ENCODE peak calls at places on chromosomes 3 and 15, in ten cellular contexts. One of them, this sample, is unnamed.

GRCh38 chr3:19543212-19543841 is 390.7 kb downstream of the EFHB start:
- DNase-seq in cardiac fibroblast: peak
- DNase-seq in BJ: no peak
- DNase-seq in B cell: no peak
- DNase-seq in SK-N-SH: peak
- DNase-seq in retina: peak
- DNase-seq in cardiac septum: no peak
- DNase-seq in left ventricle myocardium inferior: no peak
- DNase-seq in lower leg skin: no peak
- DNase-seq in caudate nucleus: no peak
- DNase-seq in this sample: no peak

GRCh38 chr15:75655911-75656310 is 8.2 kb downstream of the SNX33 start:
- DNase-seq in cardiac fibroblast: no peak
- DNase-seq in BJ: no peak
- DNase-seq in B cell: no peak
- DNase-seq in SK-N-SH: no peak
- DNase-seq in retina: no peak
- DNase-seq in cardiac septum: no peak
- DNase-seq in left ventricle myocardium inferior: no peak
- DNase-seq in lower leg skin: no peak
- DNase-seq in caudate nucleus: no peak
- DNase-seq in this sample: no peak

GRCh38 chr3:181738551-181738950 is 26.8 kb downstream of the SOX2 start:
- DNase-seq in cardiac fibroblast: no peak
- DNase-seq in BJ: no peak
- DNase-seq in B cell: no peak
- DNase-seq in SK-N-SH: no peak
- DNase-seq in retina: no peak
- DNase-seq in cardiac septum: no peak
- DNase-seq in left ventricle myocardium inferior: no peak
- DNase-seq in lower leg skin: no peak
- DNase-seq in caudate nucleus: no peak
- DNase-seq in this sample: no peak

GRCh38 chr15:38243278-38243677 is 9.4 kb upstream of the SPRED1 start:
- DNase-seq in cardiac fibroblast: no peak
- DNase-seq in BJ: no peak
- DNase-seq in B cell: no peak
- DNase-seq in SK-N-SH: no peak
- DNase-seq in retina: no peak
- DNase-seq in cardiac septum: no peak
- DNase-seq in left ventricle myocardium inferior: no peak
- DNase-seq in lower leg skin: no peak
- DNase-seq in caudate nucleus: no peak
- DNase-seq in this sample: no peak

GRCh38 chr15:40313531-40314398 is 6.0 kb upstream of the PLCB2 start:
- DNase-seq in cardiac fibroblast: no peak
- DNase-seq in BJ: no peak
- DNase-seq in B cell: no peak
- DNase-seq in SK-N-SH: no peak
- DNase-seq in retina: no peak
- DNase-seq in cardiac septum: no peak
- DNase-seq in left ventricle myocardium inferior: no peak
- DNase-seq in lower leg skin: peak
- DNase-seq in caudate nucleus: no peak
- DNase-seq in this sample: no peak

GRCh38 chr15:69138963-69139362 is 21.5 kb upstream of the GLCE start:
- DNase-seq in cardiac fibroblast: no peak
- DNase-seq in BJ: no peak
- DNase-seq in B cell: no peak
- DNase-seq in SK-N-SH: no peak
- DNase-seq in retina: no peak
- DNase-seq in cardiac septum: no peak
- DNase-seq in left ventricle myocardium inferior: no peak
- DNase-seq in lower leg skin: no peak
- DNase-seq in caudate nucleus: no peak
- DNase-seq in this sample: no peak

GRCh38 chr3:45693941-45694521 is 4.8 kb downstream of the SACM1L start:
- DNase-seq in cardiac fibroblast: no peak
- DNase-seq in BJ: no peak
- DNase-seq in B cell: no peak
- DNase-seq in SK-N-SH: peak
- DNase-seq in retina: no peak
- DNase-seq in cardiac septum: no peak
- DNase-seq in left ventricle myocardium inferior: no peak
- DNase-seq in lower leg skin: no peak
- DNase-seq in caudate nucleus: no peak
- DNase-seq in this sample: no peak

GRCh38 chr3:140834266-140835037 is 107.2 kb upstream of the SLC25A36 start:
- DNase-seq in cardiac fibroblast: no peak
- DNase-seq in BJ: no peak
- DNase-seq in B cell: no peak
- DNase-seq in SK-N-SH: no peak
- DNase-seq in retina: no peak
- DNase-seq in cardiac septum: no peak
- DNase-seq in left ventricle myocardium inferior: no peak
- DNase-seq in lower leg skin: no peak
- DNase-seq in caudate nucleus: no peak
- DNase-seq in this sample: no peak

GRCh38 chr15:85035980-85036379 is 54.3 kb downstream of the PDE8A start:
- DNase-seq in cardiac fibroblast: no peak
- DNase-seq in BJ: no peak
- DNase-seq in B cell: no peak
- DNase-seq in SK-N-SH: no peak
- DNase-seq in retina: no peak
- DNase-seq in cardiac septum: no peak
- DNase-seq in left ventricle myocardium inferior: no peak
- DNase-seq in lower leg skin: no peak
- DNase-seq in caudate nucleus: no peak
- DNase-seq in this sample: no peak

GRCh38 chr15:92603743-92604470 is 51.7 kb downstream of the FAM174B start:
- DNase-seq in cardiac fibroblast: peak
- DNase-seq in BJ: no peak
- DNase-seq in B cell: no peak
- DNase-seq in SK-N-SH: no peak
- DNase-seq in retina: no peak
- DNase-seq in cardiac septum: no peak
- DNase-seq in left ventricle myocardium inferior: no peak
- DNase-seq in lower leg skin: no peak
- DNase-seq in caudate nucleus: no peak
- DNase-seq in this sample: no peak

GRCh38 chr3:192727032-192727847 is at the start of gene FGF12:
- DNase-seq in cardiac fibroblast: peak
- DNase-seq in BJ: no peak
- DNase-seq in B cell: no peak
- DNase-seq in SK-N-SH: peak
- DNase-seq in retina: peak
- DNase-seq in cardiac septum: peak
- DNase-seq in left ventricle myocardium inferior: peak
- DNase-seq in lower leg skin: no peak
- DNase-seq in caudate nucleus: peak
- DNase-seq in this sample: no peak

GRCh38 chr3:174596447-174596982 is 262.6 kb upstream of the NAALADL2 start:
- DNase-seq in cardiac fibroblast: no peak
- DNase-seq in BJ: no peak
- DNase-seq in B cell: no peak
- DNase-seq in SK-N-SH: no peak
- DNase-seq in retina: no peak
- DNase-seq in cardiac septum: no peak
- DNase-seq in left ventricle myocardium inferior: no peak
- DNase-seq in lower leg skin: no peak
- DNase-seq in caudate nucleus: no peak
- DNase-seq in this sample: no peak

GRCh38 chr3:41241159-41241558 is 41.9 kb downstream of the CTNNB1 start:
- DNase-seq in cardiac fibroblast: no peak
- DNase-seq in BJ: no peak
- DNase-seq in B cell: no peak
- DNase-seq in SK-N-SH: no peak
- DNase-seq in retina: no peak
- DNase-seq in cardiac septum: no peak
- DNase-seq in left ventricle myocardium inferior: no peak
- DNase-seq in lower leg skin: no peak
- DNase-seq in caudate nucleus: no peak
- DNase-seq in this sample: no peak

GRCh38 chr3:77247063-77247462 is 207.2 kb downstream of the ROBO2 start:
- DNase-seq in cardiac fibroblast: no peak
- DNase-seq in BJ: no peak
- DNase-seq in B cell: no peak
- DNase-seq in SK-N-SH: no peak
- DNase-seq in retina: no peak
- DNase-seq in cardiac septum: no peak
- DNase-seq in left ventricle myocardium inferior: no peak
- DNase-seq in lower leg skin: no peak
- DNase-seq in caudate nucleus: no peak
- DNase-seq in this sample: no peak

GRCh38 chr3:34012102-34012461 is 213.7 kb downstream of the PDCD6IP start:
- DNase-seq in cardiac fibroblast: peak
- DNase-seq in BJ: peak
- DNase-seq in B cell: no peak
- DNase-seq in SK-N-SH: peak
- DNase-seq in retina: no peak
- DNase-seq in cardiac septum: no peak
- DNase-seq in left ventricle myocardium inferior: no peak
- DNase-seq in lower leg skin: no peak
- DNase-seq in caudate nucleus: no peak
- DNase-seq in this sample: peak

GRCh38 chr15:59687831-59688230 is 1.3 kb downstream of the BNIP2 start:
- DNase-seq in cardiac fibroblast: peak
- DNase-seq in BJ: no peak
- DNase-seq in B cell: peak
- DNase-seq in SK-N-SH: peak
- DNase-seq in retina: no peak
- DNase-seq in cardiac septum: no peak
- DNase-seq in left ventricle myocardium inferior: no peak
- DNase-seq in lower leg skin: no peak
- DNase-seq in caudate nucleus: no peak
- DNase-seq in this sample: no peak

GRCh38 chr15:94234300-94234699 is 2.9 kb downstream of the MCTP2 start:
- DNase-seq in cardiac fibroblast: peak
- DNase-seq in BJ: no peak
- DNase-seq in B cell: no peak
- DNase-seq in SK-N-SH: no peak
- DNase-seq in retina: no peak
- DNase-seq in cardiac septum: no peak
- DNase-seq in left ventricle myocardium inferior: no peak
- DNase-seq in lower leg skin: no peak
- DNase-seq in caudate nucleus: no peak
- DNase-seq in this sample: no peak

GRCh38 chr15:33453761-33454160 is 143.0 kb downstream of the RYR3 start:
- DNase-seq in cardiac fibroblast: no peak
- DNase-seq in BJ: no peak
- DNase-seq in B cell: no peak
- DNase-seq in SK-N-SH: no peak
- DNase-seq in retina: no peak
- DNase-seq in cardiac septum: no peak
- DNase-seq in left ventricle myocardium inferior: no peak
- DNase-seq in lower leg skin: no peak
- DNase-seq in caudate nucleus: no peak
- DNase-seq in this sample: no peak

GRCh38 chr3:169497567-169498257 is 165.8 kb downstream of the MECOM start:
- DNase-seq in cardiac fibroblast: peak
- DNase-seq in BJ: peak
- DNase-seq in B cell: no peak
- DNase-seq in SK-N-SH: no peak
- DNase-seq in retina: no peak
- DNase-seq in cardiac septum: no peak
- DNase-seq in left ventricle myocardium inferior: no peak
- DNase-seq in lower leg skin: no peak
- DNase-seq in caudate nucleus: no peak
- DNase-seq in this sample: no peak

GRCh38 chr15:80404719-80405553 is 754 bp downstream of the ARNT2 start:
- DNase-seq in cardiac fibroblast: no peak
- DNase-seq in BJ: no peak
- DNase-seq in B cell: no peak
- DNase-seq in SK-N-SH: peak
- DNase-seq in retina: peak
- DNase-seq in cardiac septum: no peak
- DNase-seq in left ventricle myocardium inferior: no peak
- DNase-seq in lower leg skin: no peak
- DNase-seq in caudate nucleus: peak
- DNase-seq in this sample: no peak

GRCh38 chr15:69463182-69463756 is 10.7 kb downstream of the RPLP1 start:
- DNase-seq in cardiac fibroblast: no peak
- DNase-seq in BJ: no peak
- DNase-seq in B cell: no peak
- DNase-seq in SK-N-SH: no peak
- DNase-seq in retina: no peak
- DNase-seq in cardiac septum: no peak
- DNase-seq in left ventricle myocardium inferior: no peak
- DNase-seq in lower leg skin: no peak
- DNase-seq in caudate nucleus: no peak
- DNase-seq in this sample: no peak

GRCh38 chr3:58369876-58370275 is 37.2 kb downstream of the PXK start:
- DNase-seq in cardiac fibroblast: no peak
- DNase-seq in BJ: no peak
- DNase-seq in B cell: no peak
- DNase-seq in SK-N-SH: no peak
- DNase-seq in retina: no peak
- DNase-seq in cardiac septum: no peak
- DNase-seq in left ventricle myocardium inferior: no peak
- DNase-seq in lower leg skin: no peak
- DNase-seq in caudate nucleus: no peak
- DNase-seq in this sample: no peak

GRCh38 chr15:36612063-36612788 is 32.8 kb downstream of the CDIN1 start:
- DNase-seq in cardiac fibroblast: peak
- DNase-seq in BJ: peak
- DNase-seq in B cell: no peak
- DNase-seq in SK-N-SH: no peak
- DNase-seq in retina: no peak
- DNase-seq in cardiac septum: no peak
- DNase-seq in left ventricle myocardium inferior: no peak
- DNase-seq in lower leg skin: no peak
- DNase-seq in caudate nucleus: no peak
- DNase-seq in this sample: peak

GRCh38 chr3:31226331-31226730 is 306.4 kb upstream of the STT3B start:
- DNase-seq in cardiac fibroblast: no peak
- DNase-seq in BJ: no peak
- DNase-seq in B cell: peak
- DNase-seq in SK-N-SH: no peak
- DNase-seq in retina: no peak
- DNase-seq in cardiac septum: no peak
- DNase-seq in left ventricle myocardium inferior: no peak
- DNase-seq in lower leg skin: no peak
- DNase-seq in caudate nucleus: no peak
- DNase-seq in this sample: no peak

GRCh38 chr3:129773942-129774663 is 119.4 kb downstream of the TMCC1 start:
- DNase-seq in cardiac fibroblast: no peak
- DNase-seq in BJ: no peak
- DNase-seq in B cell: no peak
- DNase-seq in SK-N-SH: no peak
- DNase-seq in retina: no peak
- DNase-seq in cardiac septum: no peak
- DNase-seq in left ventricle myocardium inferior: no peak
- DNase-seq in lower leg skin: no peak
- DNase-seq in caudate nucleus: no peak
- DNase-seq in this sample: no peak

GRCh38 chr3:117411991-117412390 is 702.4 kb downstream of the TUSC7 start:
- DNase-seq in cardiac fibroblast: no peak
- DNase-seq in BJ: no peak
- DNase-seq in B cell: no peak
- DNase-seq in SK-N-SH: no peak
- DNase-seq in retina: no peak
- DNase-seq in cardiac septum: no peak
- DNase-seq in left ventricle myocardium inferior: no peak
- DNase-seq in lower leg skin: no peak
- DNase-seq in caudate nucleus: no peak
- DNase-seq in this sample: no peak

GRCh38 chr3:113985526-113985925 is 37.7 kb downstream of the ZDHHC23 start:
- DNase-seq in cardiac fibroblast: no peak
- DNase-seq in BJ: no peak
- DNase-seq in B cell: peak
- DNase-seq in SK-N-SH: no peak
- DNase-seq in retina: no peak
- DNase-seq in cardiac septum: no peak
- DNase-seq in left ventricle myocardium inferior: no peak
- DNase-seq in lower leg skin: no peak
- DNase-seq in caudate nucleus: no peak
- DNase-seq in this sample: no peak

GRCh38 chr3:45988804-45989203 is 6.8 kb downstream of the FYCO1 start:
- DNase-seq in cardiac fibroblast: peak
- DNase-seq in BJ: peak
- DNase-seq in B cell: no peak
- DNase-seq in SK-N-SH: no peak
- DNase-seq in retina: no peak
- DNase-seq in cardiac septum: no peak
- DNase-seq in left ventricle myocardium inferior: no peak
- DNase-seq in lower leg skin: no peak
- DNase-seq in caudate nucleus: no peak
- DNase-seq in this sample: no peak

This sample was measured in AG09319.